ENCODE peak calls at places on chromosomes 13 and 19, in six cellular contexts. K is glutamatergic neuron; W is IMR-90; A is stimulated activated CD8-positive, alpha-beta memory T cell treated with anti-CD3 and anti-CD28 coated beads, Interleukin-4, amount 100 ng/mL, for 24 hours; Q is HFFc6; B is LoVo. Z is an unnamed sample.

GRCh38 chr19:17755977-17756670 is 4.8 kb downstream of the FCHO1 start:
- DNase-seq in K (peak; percentile 89), W (peak; percentile 50), A (no peak), Q (no peak), B (no peak), Z (no peak)

GRCh38 chr19:46546194-46546896 is 50.7 kb upstream of the PNMA8B start:
- DNase-seq in K (peak; percentile 66), W (peak; percentile 14), A (no peak), Q (peak; percentile 14), B (peak; percentile 57), Z (no peak)

GRCh38 chr13:90171649-90172048 is 1175.8 kb upstream of the MIR17HG start:
- DNase-seq in K (no peak), W (no peak), A (no peak), Q (no peak), B (no peak), Z (peak; percentile 12)

GRCh38 chr13:104491951-104492350 is 1425.7 kb upstream of the SLC10A2 start:
- DNase-seq in K (no peak), W (no peak), A (no peak), Q (no peak), B (no peak), Z (no peak)

GRCh38 chr13:48492123-48493075 is 40.5 kb downstream of the RCBTB2 start:
- DNase-seq in K (no peak), W (peak; percentile 18), A (peak; percentile 45), Q (peak; percentile 68), B (no peak), Z (peak; percentile 52)

GRCh38 chr13:76630629-76631028 is 255.6 kb downstream of the KCTD12 start:
- DNase-seq in K (no peak), W (no peak), A (no peak), Q (no peak), B (no peak), Z (no peak)

GRCh38 chr13:46721054-46721453 is 75.9 kb downstream of the ESD start:
- DNase-seq in K (peak; percentile 50), W (peak; percentile 53), A (peak; percentile 9), Q (peak; percentile 36), B (peak; percentile 19), Z (no peak)

GRCh38 chr13:34189946-34190345 is 372.0 kb downstream of the RFC3 start:
- DNase-seq in K (no peak), W (no peak), A (no peak), Q (no peak), B (no peak), Z (no peak)

GRCh38 chr19:38063921-38064320 is 156.9 kb downstream of the SIPA1L3 start:
- DNase-seq in K (no peak), W (no peak), A (no peak), Q (no peak), B (no peak), Z (no peak)

GRCh38 chr19:17098326-17098725 is 22.7 kb downstream of the MYO9B start:
- DNase-seq in K (no peak), W (peak; percentile 34), A (no peak), Q (no peak), B (no peak), Z (no peak)

GRCh38 chr13:67094952-67095351 is 135.2 kb downstream of the PCDH9 start:
- DNase-seq in K (no peak), W (peak; percentile 12), A (no peak), Q (no peak), B (no peak), Z (no peak)

GRCh38 chr19:9986787-9987281 is 23.5 kb downstream of the COL5A3 start:
- DNase-seq in K (no peak), W (peak; percentile 29), A (no peak), Q (peak; percentile 18), B (no peak), Z (peak; percentile 53)

GRCh38 chr13:28659611-28659970 is 661 bp downstream of the POMP start:
- DNase-seq in K (no peak), W (peak; percentile 75), A (no peak), Q (peak; percentile 48), B (peak; percentile 6), Z (no peak)